ENCODE peak calls at places on chromosomes 5 and 9, in four cellular contexts. E is hepatocyte, B is fibroblast of villous mesenchyme, H is left ventricle myocardium inferior. Y is an unnamed sample.

GRCh38 chr5:140358738-140359310 is 1.2 kb upstream of the SLC4A9 start:
- DNase-seq in H (no peak), E (no peak), B (peak), Y (peak)

GRCh38 chr9:128191406-128192046 is at the start of gene CIZ1:
- DNase-seq in E (peak), B (peak), H (peak), Y (peak)

GRCh38 chr5:317086-317811 is 4.3 kb upstream of the AHRR start:
- DNase-seq in E (peak), H (no peak), B (peak), Y (peak)

GRCh38 chr5:174563899-174564298 is 160.5 kb upstream of the MSX2 start:
- DNase-seq in E (no peak), B (peak), H (peak), Y (no peak)

GRCh38 chr5:174617910-174618309 is 106.5 kb upstream of the MSX2 start:
- DNase-seq in E (peak), B (peak), H (no peak), Y (no peak)

GRCh38 chr5:113293613-113294340 is 141.0 kb downstream of the TSSK1B start:
- DNase-seq in E (peak), B (peak), H (no peak), Y (peak)

GRCh38 chr9:69303331-69303730 is 21.7 kb upstream of the ENTREP1 start:
- DNase-seq in H (no peak), B (no peak), E (no peak), Y (no peak)

GRCh38 chr5:175734016-175734415 is 76.1 kb downstream of the HRH2 start:
- DNase-seq in E (no peak), H (no peak), B (no peak), Y (no peak)

GRCh38 chr5:93162201-93162654 is 418.8 kb downstream of the NR2F1-AS1 start:
- DNase-seq in E (no peak), H (no peak), B (peak), Y (peak)

GRCh38 chr5:111063709-111064322 is 7.7 kb upstream of the TSLP start:
- DNase-seq in E (peak), H (no peak), B (peak), Y (no peak)

GRCh38 chr9:97313243-97313642 is 5.8 kb downstream of the CCDC180 start:
- DNase-seq in H (no peak), E (no peak), B (no peak), Y (no peak)

GRCh38 chr5:64437496-64437895 is 68.3 kb upstream of the RGS7BP start:
- DNase-seq in B (no peak), E (no peak), H (no peak), Y (peak)

GRCh38 chr5:176995896-176996767 is 10.4 kb downstream of the UIMC1 start:
- DNase-seq in H (no peak), B (peak), E (no peak), Y (peak)

GRCh38 chr5:158450761-158451160 is 591.8 kb upstream of the CLINT1 start:
- DNase-seq in E (no peak), B (peak), H (no peak), Y (peak)

GRCh38 chr9:112086627-112087026 is 88.5 kb downstream of the SUSD1 start:
- DNase-seq in H (no peak), B (peak), E (no peak), Y (peak)

GRCh38 chr5:177189965-177190364 is 56.4 kb downstream of the NSD1 start:
- DNase-seq in B (no peak), E (no peak), H (no peak), Y (no peak)

GRCh38 chr5:132825824-132826391 is 4.5 kb downstream of the SHROOM1 start:
- DNase-seq in E (no peak), H (no peak), B (no peak), Y (no peak)

GRCh38 chr5:145531038-145531734 is 304.0 kb downstream of the PRELID2 start:
- DNase-seq in H (no peak), B (peak), E (peak), Y (peak)

GRCh38 chr9:134340475-134341186 is 14.4 kb downstream of the RXRA start:
- DNase-seq in E (no peak), B (no peak), H (peak), Y (no peak)

GRCh38 chr5:560792-561166 is 36.5 kb upstream of the SLC9A3 start:
- DNase-seq in E (no peak), H (no peak), B (no peak), Y (no peak)

GRCh38 chr9:89631381-89631780 is 26.6 kb downstream of the GADD45G start:
- DNase-seq in H (no peak), B (no peak), E (no peak), Y (no peak)

GRCh38 chr5:77957-78804 is 13.8 kb upstream of the PLEKHG4B start:
- DNase-seq in H (peak), E (no peak), B (peak), Y (peak)

GRCh38 chr5:58259685-58260152 is 200.2 kb downstream of the PLK2 start:
- DNase-seq in E (peak), B (peak), H (no peak), Y (peak)

GRCh38 chr5:77167695-77168111 is 42.8 kb upstream of the PDE8B start:
- DNase-seq in B (peak), H (no peak), E (no peak), Y (peak)

GRCh38 chr9:97556721-97557605 is 55.5 kb downstream of the TMOD1 start:
- DNase-seq in H (peak), E (no peak), B (no peak), Y (no peak)

GRCh38 chr9:134055981-134056461 is 11.8 kb downstream of the BRD3 start:
- DNase-seq in B (peak), E (peak), H (peak), Y (peak)

GRCh38 chr9:75149841-75150241 is 61.5 kb downstream of the OSTF1 start:
- DNase-seq in B (peak), E (no peak), H (no peak), Y (no peak)

GRCh38 chr9:33157960-33158359 is 9.2 kb downstream of the B4GALT1 start:
- DNase-seq in H (no peak), B (peak), E (no peak), Y (no peak)

GRCh38 chr5:180704362-180704761 is 35.5 kb downstream of the OR2Y1 start:
- DNase-seq in E (no peak), B (peak), H (no peak), Y (peak)

GRCh38 chr9:109455861-109456260 is 42.2 kb downstream of the PTPN3 start:
- DNase-seq in E (no peak), B (no peak), H (no peak), Y (no peak)

GRCh38 chr5:53603009-53603687 is 42.7 kb downstream of the NDUFS4 start:
- DNase-seq in H (no peak), E (no peak), B (no peak), Y (peak)

GRCh38 chr5:119954106-119954505 is 324.7 kb downstream of the FAM170A start:
- DNase-seq in B (no peak), E (no peak), H (no peak), Y (no peak)

GRCh38 chr9:127174386-127175318 is 52.2 kb upstream of the ANGPTL2 start:
- DNase-seq in H (no peak), B (no peak), E (no peak), Y (peak)

GRCh38 chr9:136364942-136365774 is 1.6 kb upstream of the DNLZ start:
- DNase-seq in E (no peak), B (no peak), H (no peak), Y (no peak)

DNA sequence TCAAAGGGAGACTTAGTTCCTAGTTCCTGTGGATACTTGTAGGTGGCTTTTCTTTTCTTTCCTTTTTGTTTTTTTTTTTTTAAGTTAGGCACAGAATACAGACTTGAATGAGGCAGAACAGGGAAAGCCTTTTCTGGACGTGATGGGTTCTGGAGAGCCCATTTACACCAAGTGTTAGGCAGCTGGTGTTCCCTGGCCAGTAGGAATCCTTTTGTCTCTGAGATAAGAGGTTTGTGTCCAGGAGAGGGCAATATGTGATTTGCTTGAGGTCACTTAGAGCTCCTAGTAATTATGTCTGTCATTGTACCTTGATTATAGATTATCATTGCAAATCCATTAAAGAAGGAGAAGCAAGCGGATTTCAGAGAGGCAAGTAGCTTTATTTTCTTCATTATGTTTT is 9.1 kb downstream of the MEGF10 start:
- DNase-seq in B (no peak), E (no peak), H (no peak), Y (no peak)
- TF ChIP-seq CTCF in B (no peak), E (no peak), H (peak), Y (no peak)

DNA sequence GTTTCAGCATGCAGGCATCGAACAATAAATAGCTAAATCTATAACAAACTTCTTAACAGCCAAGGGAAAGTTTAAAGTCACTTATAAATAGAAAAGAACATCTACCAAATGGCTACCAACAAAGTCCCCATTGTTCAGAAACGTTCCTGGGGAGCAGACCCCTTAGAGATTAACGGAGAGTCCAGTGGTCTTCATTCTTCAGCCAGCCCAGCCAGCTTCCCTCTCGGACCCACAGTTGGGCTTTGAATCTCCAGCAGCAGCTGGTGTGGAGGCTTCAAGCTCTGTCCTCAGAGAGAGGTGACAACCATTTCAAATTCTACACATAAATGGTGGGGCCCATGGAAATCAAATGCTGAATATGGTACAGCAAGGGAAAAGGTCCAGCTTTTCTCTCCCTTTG is 11.2 kb downstream of the ENC1 start:
- DNase-seq in E (no peak), H (no peak), B (no peak), Y (no peak)
- H3K4me3 ChIP-seq in E (no peak), H (no peak), B (no peak), Y (no peak)

DNA sequence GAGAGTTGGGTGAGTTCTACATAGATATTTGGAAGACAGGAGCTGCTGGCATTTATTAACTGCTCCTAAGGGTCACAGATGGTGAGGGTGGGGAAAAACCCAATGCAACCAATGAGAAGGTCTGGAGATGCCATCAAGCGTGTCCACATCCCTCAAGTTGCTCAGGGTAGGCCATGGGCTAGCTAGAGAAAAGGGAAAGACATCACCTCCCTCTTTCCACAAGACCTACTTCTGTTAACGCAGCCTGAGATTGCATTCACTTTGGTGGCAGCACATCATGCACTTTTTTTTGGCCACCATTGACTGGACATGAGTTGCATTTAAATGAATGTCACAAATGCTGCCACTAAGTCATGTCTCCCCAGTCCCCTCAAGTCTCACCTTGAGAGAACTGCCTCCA is 71.4 kb downstream of the ARHGEF37 start:
- DNase-seq in H (no peak), B (no peak), E (no peak), Y (no peak)
- TF ChIP-seq CTCF in H (no peak), B (no peak), E (no peak), Y (no peak)

GRCh38 chr5:4625206-4625896 is 514.8 kb upstream of the ADAMTS16 start:
- DNase-seq in E (no peak), B (no peak), H (no peak), Y (no peak)
- H3K4me3 ChIP-seq in E (no peak), B (no peak), H (no peak), Y (no peak)

GRCh38 chr9:37329576-37329975 is 92.9 kb upstream of the GRHPR start:
- DNase-seq in B (peak), H (no peak), E (no peak), Y (peak)
- TF ChIP-seq CTCF in B (peak), H (peak), E (peak), Y (peak)

GRCh38 chr9:16866542-16866941 is 3.9 kb downstream of the BNC2 start:
- DNase-seq in H (no peak), E (no peak), B (peak), Y (peak)
- H3K4me3 ChIP-seq in H (no peak), E (no peak), B (peak), Y (no peak)